ENCODE peak calls at places on chromosomes 13 and 19, in four cellular contexts. B, S, J and T are unnamed samples. For H3K4me1 and H3K36me3, the result is how much of the 10 kb centered on the place peaks cover.

GRCh38 chr13:110529522-110530311 is 31.8 kb downstream of the RAB20 start:
- DNase-seq in S (no peak), B (no peak), J (no peak), T (no peak)

GRCh38 chr13:109256866-109257760 is 529.3 kb downstream of the IRS2 start:
- DNase-seq in J (no peak), B (no peak), S (no peak), T (no peak)

GRCh38 chr19:41321600-41322270 is 11.8 kb downstream of the CCDC97 start:
- DNase-seq in S (no peak), B (peak), J (peak), T (no peak)

GRCh38 chr13:27923794-27924528 is 4.2 kb downstream of the PDX1 start:
- DNase-seq in B (peak), S (no peak), J (peak), T (no peak)

GRCh38 chr13:26551255-26551654 is 6.2 kb upstream of the WASF3 start:
- DNase-seq in J (no peak), B (no peak), S (no peak), T (no peak)

GRCh38 chr13:42533336-42533591 is 40.7 kb upstream of the TNFSF11 start:
- DNase-seq in J (no peak), B (no peak), S (no peak), T (no peak)

GRCh38 chr13:102726430-102726829 is 31.6 kb upstream of the METTL21C start:
- DNase-seq in J (no peak), B (no peak), S (no peak), T (no peak)

GRCh38 chr13:50672025-50672424 is 171.5 kb downstream of the DLEU7 start:
- DNase-seq in S (no peak), J (peak), B (peak), T (no peak)

DNA sequence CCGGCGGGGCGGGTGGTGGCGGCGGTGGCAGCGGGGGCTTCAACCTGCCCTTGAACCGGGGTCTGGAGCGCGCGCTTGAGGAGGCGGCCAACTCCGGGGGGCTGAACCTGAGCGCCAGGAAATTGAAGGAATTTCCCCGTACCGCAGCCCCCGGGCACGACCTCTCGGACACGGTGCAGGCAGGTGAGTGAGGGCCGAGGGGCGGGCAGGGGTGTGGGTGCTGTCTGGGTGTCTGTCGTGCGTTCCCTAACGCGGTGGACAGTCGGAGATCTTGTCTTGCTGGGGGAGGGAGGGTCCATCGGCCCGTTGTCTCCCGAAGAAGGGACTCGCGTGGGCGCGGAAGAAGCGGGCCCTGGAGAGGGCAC is 533 bp downstream of the LRCH1 start:
- DNase-seq in S (no peak), B (no peak), J (peak), T (no peak)
- H3K4me1 ChIP-seq in S (half or more), B (under half), J (under half), T (under half)

GRCh38 chr19:1646931-1647663 is 5.3 kb downstream of the TCF3 start:
- DNase-seq in S (no peak), J (no peak), B (no peak), T (no peak)

GRCh38 chr19:1645299-1645698 is 7.1 kb downstream of the TCF3 start:
- DNase-seq in B (no peak), J (no peak), S (no peak), T (no peak)

GRCh38 chr19:1648156-1648925 is 4.1 kb downstream of the TCF3 start:
- DNase-seq in J (no peak), B (no peak), S (no peak), T (no peak)

GRCh38 chr19:1647664-1648155 is 4.7 kb downstream of the TCF3 start:
- DNase-seq in S (no peak), B (no peak), J (no peak), T (no peak)

GRCh38 chr19:1646149-1646930 is 6.1 kb downstream of the TCF3 start:
- DNase-seq in S (no peak), B (peak), J (no peak), T (no peak)
- H3K36me3 ChIP-seq in S (half or more), B (under half), J (half or more), T (under half)

GRCh38 chr19:45137179-45137761 is 23.5 kb downstream of the NKPD1 start:
- DNase-seq in B (no peak), S (no peak), J (no peak), T (no peak)
- H3K4me1 ChIP-seq in B (under half), S (under half), J (under half), T (under half)

DNA sequence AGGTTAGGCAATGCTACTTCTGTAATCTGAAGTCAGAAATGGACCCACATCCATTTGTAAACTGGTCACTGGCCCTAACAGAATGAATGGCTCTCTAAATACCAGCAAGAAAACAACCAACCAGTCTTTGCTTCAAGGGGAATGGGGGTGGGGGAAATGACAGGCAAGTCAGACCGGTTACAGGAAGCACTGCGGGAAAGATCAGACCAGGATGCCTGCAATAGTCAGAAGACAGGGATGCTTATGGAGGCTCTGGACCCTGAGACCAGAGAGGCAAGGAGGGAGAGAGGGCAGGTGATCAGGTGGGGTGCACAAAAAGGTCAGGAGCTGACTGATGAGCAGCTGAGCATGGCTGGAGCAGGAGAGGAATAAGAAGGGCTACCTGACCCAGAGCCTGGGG is 13.1 kb downstream of the MED26 start:
- DNase-seq in S (no peak), J (no peak), B (no peak), T (no peak)
- H3K36me3 ChIP-seq in S (under half), J (under half), B (under half), T (under half)